ENCODE peak calls at places on chromosomes 16 and 17, in seven cellular contexts. One of them, this sample, is unnamed.

GRCh38 chr17:68351395-68351794 is 60.1 kb downstream of the ARSG start:
- DNase-seq in thoracic aorta: no peak
- DNase-seq in stomach: no peak
- DNase-seq in cardiac fibroblast: peak; percentile 59
- DNase-seq in Panc1: no peak
- DNase-seq in testis: peak; percentile 20
- DNase-seq in Peyer's patch: no peak
- DNase-seq in this sample: no peak

GRCh38 chr16:35449663-35450062 is 1990.3 kb downstream of the TP53TG3F start:
- DNase-seq in thoracic aorta: no peak
- DNase-seq in stomach: no peak
- DNase-seq in cardiac fibroblast: no peak
- DNase-seq in Panc1: no peak
- DNase-seq in testis: no peak
- DNase-seq in Peyer's patch: no peak
- DNase-seq in this sample: no peak

GRCh38 chr17:66630379-66630778 is 204.5 kb upstream of the CACNG5 start:
- DNase-seq in thoracic aorta: no peak
- DNase-seq in stomach: no peak
- DNase-seq in cardiac fibroblast: no peak
- DNase-seq in Panc1: no peak
- DNase-seq in testis: no peak
- DNase-seq in Peyer's patch: no peak
- DNase-seq in this sample: no peak

GRCh38 chr17:36482611-36483504 is 3.6 kb upstream of the ZNHIT3 start:
- DNase-seq in thoracic aorta: peak; percentile 16
- DNase-seq in stomach: peak; percentile 91
- DNase-seq in cardiac fibroblast: peak; percentile 83
- DNase-seq in Panc1: peak; percentile 12
- DNase-seq in testis: peak; percentile 90
- DNase-seq in Peyer's patch: peak; percentile 88
- DNase-seq in this sample: peak; percentile 28

GRCh38 chr17:16583781-16584180 is 14.8 kb upstream of the ZNF287 start:
- DNase-seq in thoracic aorta: no peak
- DNase-seq in stomach: no peak
- DNase-seq in cardiac fibroblast: no peak
- DNase-seq in Panc1: no peak
- DNase-seq in testis: no peak
- DNase-seq in Peyer's patch: no peak
- DNase-seq in this sample: no peak

GRCh38 chr17:37820313-37821024 is 75.6 kb upstream of the HNF1B start:
- DNase-seq in thoracic aorta: no peak
- DNase-seq in stomach: no peak
- DNase-seq in cardiac fibroblast: no peak
- DNase-seq in Panc1: no peak
- DNase-seq in testis: no peak
- DNase-seq in Peyer's patch: no peak
- DNase-seq in this sample: no peak

GRCh38 chr16:84514874-84515835 is 10.7 kb upstream of the MEAK7 start:
- DNase-seq in thoracic aorta: no peak
- DNase-seq in stomach: peak; percentile 61
- DNase-seq in cardiac fibroblast: no peak
- DNase-seq in Panc1: no peak
- DNase-seq in testis: no peak
- DNase-seq in Peyer's patch: peak; percentile 32
- DNase-seq in this sample: no peak

GRCh38 chr16:17803625-17804410 is 333.1 kb upstream of the XYLT1 start:
- DNase-seq in thoracic aorta: no peak
- DNase-seq in stomach: no peak
- DNase-seq in cardiac fibroblast: peak; percentile 12
- DNase-seq in Panc1: no peak
- DNase-seq in testis: no peak
- DNase-seq in Peyer's patch: no peak
- DNase-seq in this sample: peak; percentile 93

GRCh38 chr16:72939247-72939646 is 108.7 kb downstream of the ZFHX3 start:
- DNase-seq in thoracic aorta: no peak
- DNase-seq in stomach: no peak
- DNase-seq in cardiac fibroblast: peak; percentile 78
- DNase-seq in Panc1: no peak
- DNase-seq in testis: no peak
- DNase-seq in Peyer's patch: peak; percentile 51
- DNase-seq in this sample: no peak

GRCh38 chr17:258906-259305 is 77.5 kb upstream of the DOC2B start:
- DNase-seq in thoracic aorta: no peak
- DNase-seq in stomach: peak; percentile 20
- DNase-seq in cardiac fibroblast: no peak
- DNase-seq in Panc1: no peak
- DNase-seq in testis: no peak
- DNase-seq in Peyer's patch: no peak
- DNase-seq in this sample: no peak

DNA sequence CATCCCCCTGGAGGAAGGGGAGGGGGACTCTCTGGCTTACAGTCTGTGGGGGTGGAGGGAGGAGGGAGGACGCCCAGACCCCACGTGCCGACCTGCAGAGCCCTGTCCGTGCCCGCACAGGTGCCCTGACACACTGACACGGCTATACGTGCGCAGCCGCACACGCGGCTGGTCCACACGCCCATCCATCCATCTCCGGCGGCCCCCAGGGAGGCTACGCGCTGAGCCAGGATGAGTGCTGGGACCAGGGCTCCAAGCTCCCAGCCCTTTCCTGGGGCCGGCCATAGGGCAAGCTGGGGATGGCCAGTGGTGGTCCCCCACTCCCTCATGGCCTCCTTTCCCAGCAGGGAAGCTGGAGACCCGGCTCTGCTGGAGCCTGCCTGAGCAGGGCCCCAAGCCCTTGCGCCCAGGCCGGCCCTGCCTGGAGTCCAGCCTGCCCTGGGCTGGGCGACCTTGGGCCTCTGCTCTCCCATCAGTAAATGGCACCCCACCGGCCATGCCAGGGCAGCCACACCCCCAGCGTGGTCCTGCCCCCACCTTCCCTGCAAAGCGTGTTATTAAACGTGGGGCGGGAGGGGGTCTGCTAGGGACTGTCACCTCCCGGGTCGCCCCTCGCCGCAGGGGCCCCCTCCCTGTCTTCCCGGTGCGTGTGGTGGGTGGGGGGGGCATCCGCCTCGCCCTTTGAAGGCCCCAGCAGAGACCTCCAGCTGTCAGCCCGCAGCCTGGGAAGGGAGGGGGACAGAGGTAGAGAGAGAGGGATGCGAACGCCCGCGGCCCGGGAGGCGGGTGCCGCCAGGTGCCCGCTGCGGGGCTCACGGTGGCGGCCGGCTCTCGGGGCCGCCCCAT is 866 bp downstream of the CASKIN1 start:
- DNase-seq in thoracic aorta: no peak
- DNase-seq in stomach: no peak
- DNase-seq in cardiac fibroblast: no peak
- DNase-seq in Panc1: no peak
- DNase-seq in testis: no peak
- DNase-seq in Peyer's patch: no peak
- DNase-seq in this sample: no peak
- H3K4me3 ChIP-seq in thoracic aorta: peak overlapping the region; percentile 62
- H3K4me3 ChIP-seq in stomach: peak overlapping the region; percentile 50
- H3K4me3 ChIP-seq in cardiac fibroblast: no peak overlapping the region
- H3K4me3 ChIP-seq in Panc1: peak overlapping the region; percentile 30
- H3K4me3 ChIP-seq in testis: peak overlapping the region; percentile 26
- H3K4me3 ChIP-seq in Peyer's patch: no peak overlapping the region
- H3K4me3 ChIP-seq in this sample: peak overlapping the region; percentile 41

GRCh38 chr17:61251939-61252865 is 147.4 kb upstream of the TBX2 start:
- DNase-seq in thoracic aorta: peak; percentile 87
- DNase-seq in stomach: peak; percentile 76
- DNase-seq in cardiac fibroblast: peak; percentile 100
- DNase-seq in Panc1: no peak
- DNase-seq in testis: peak; percentile 88
- DNase-seq in Peyer's patch: peak; percentile 76
- DNase-seq in this sample: peak; percentile 100
- H3K4me3 ChIP-seq in thoracic aorta: peak overlapping the region; percentile 12
- H3K4me3 ChIP-seq in stomach: no peak overlapping the region
- H3K4me3 ChIP-seq in cardiac fibroblast: no peak overlapping the region
- H3K4me3 ChIP-seq in Panc1: no peak overlapping the region
- H3K4me3 ChIP-seq in testis: no peak overlapping the region
- H3K4me3 ChIP-seq in Peyer's patch: no peak overlapping the region
- H3K4me3 ChIP-seq in this sample: no peak overlapping the region

GRCh38 chr17:51371732-51372151 is 111.4 kb downstream of the UTP18 start:
- DNase-seq in thoracic aorta: no peak
- DNase-seq in stomach: no peak
- DNase-seq in cardiac fibroblast: peak; percentile 56
- DNase-seq in Panc1: peak; percentile 28
- DNase-seq in testis: peak; percentile 61
- DNase-seq in Peyer's patch: no peak
- DNase-seq in this sample: peak; percentile 12
- H3K4me3 ChIP-seq in thoracic aorta: no peak overlapping the region
- H3K4me3 ChIP-seq in stomach: no peak overlapping the region
- H3K4me3 ChIP-seq in cardiac fibroblast: no peak overlapping the region
- H3K4me3 ChIP-seq in Panc1: no peak overlapping the region
- H3K4me3 ChIP-seq in testis: no peak overlapping the region
- H3K4me3 ChIP-seq in Peyer's patch: no peak overlapping the region
- H3K4me3 ChIP-seq in this sample: no peak overlapping the region

GRCh38 chr16:19119564-19119963 is 5.8 kb downstream of the ITPRIPL2 start:
- DNase-seq in thoracic aorta: no peak
- DNase-seq in stomach: no peak
- DNase-seq in cardiac fibroblast: peak; percentile 86
- DNase-seq in Panc1: no peak
- DNase-seq in testis: no peak
- DNase-seq in Peyer's patch: no peak
- DNase-seq in this sample: peak; percentile 85
- H3K4me3 ChIP-seq in thoracic aorta: peak overlapping the region; percentile 65
- H3K4me3 ChIP-seq in stomach: no peak overlapping the region
- H3K4me3 ChIP-seq in cardiac fibroblast: peak overlapping the region; percentile 47
- H3K4me3 ChIP-seq in Panc1: no peak overlapping the region
- H3K4me3 ChIP-seq in testis: no peak overlapping the region
- H3K4me3 ChIP-seq in Peyer's patch: peak overlapping the region; percentile 20
- H3K4me3 ChIP-seq in this sample: peak overlapping the region; percentile 53

GRCh38 chr16:71504901-71505300 is 15.8 kb upstream of the ZNF19 start:
- DNase-seq in thoracic aorta: no peak
- DNase-seq in stomach: no peak
- DNase-seq in cardiac fibroblast: no peak
- DNase-seq in Panc1: no peak
- DNase-seq in testis: no peak
- DNase-seq in Peyer's patch: no peak
- DNase-seq in this sample: no peak
- H3K4me3 ChIP-seq in thoracic aorta: no peak overlapping the region
- H3K4me3 ChIP-seq in stomach: no peak overlapping the region
- H3K4me3 ChIP-seq in cardiac fibroblast: no peak overlapping the region
- H3K4me3 ChIP-seq in Panc1: no peak overlapping the region
- H3K4me3 ChIP-seq in testis: no peak overlapping the region
- H3K4me3 ChIP-seq in Peyer's patch: no peak overlapping the region
- H3K4me3 ChIP-seq in this sample: no peak overlapping the region

This sample was measured in skeletal muscle cell.